ENCODE peak calls at places on chromosomes 12 and 14, in four cellular contexts. K, T, C and N are unnamed samples.

GRCh38 chr14:103432627-103433026 is 47.4 kb downstream of the MARK3 start:
- DNase-seq in K (no peak), T (no peak), C (no peak), N (no peak)

GRCh38 chr12:29427964-29428363 is 47.0 kb upstream of the ERGIC2 start:
- DNase-seq in C (no peak), K (peak), T (no peak), N (peak)

GRCh38 chr12:33605776-33606175 is 166.2 kb upstream of the SYT10 start:
- DNase-seq in K (no peak), C (no peak), T (no peak), N (no peak)

GRCh38 chr14:103204852-103205540 is 81.7 kb downstream of the TNFAIP2 start:
- DNase-seq in K (no peak), T (no peak), C (no peak), N (no peak)

GRCh38 chr12:109085590-109085989 is 7.7 kb downstream of the ALKBH2 start:
- DNase-seq in K (no peak), C (no peak), T (no peak), N (no peak)

GRCh38 chr12:105978686-105979085 is 160.1 kb downstream of the NUAK1 start:
- DNase-seq in K (no peak), C (no peak), T (no peak), N (no peak)

GRCh38 chr14:100439781-100440180 is 116.6 kb downstream of the SLC25A47 start:
- DNase-seq in T (no peak), K (no peak), C (no peak), N (no peak)

GRCh38 chr12:67714648-67715047 is 66.1 kb downstream of the DYRK2 start:
- DNase-seq in T (no peak), C (no peak), K (no peak), N (no peak)

GRCh38 chr14:37515761-37516160 is 79.3 kb downstream of the FOXA1 start:
- DNase-seq in T (no peak), K (no peak), C (no peak), N (no peak)

GRCh38 chr14:59777006-59777579 is 93.5 kb downstream of the RTN1 start:
- DNase-seq in T (no peak), C (no peak), K (no peak), N (no peak)

GRCh38 chr14:36521598-36522345 is 1.7 kb upstream of the NKX2-1 start:
- DNase-seq in C (no peak), T (no peak), K (no peak), N (no peak)

GRCh38 chr12:108519558-108519957 is 4.5 kb downstream of the FICD start:
- DNase-seq in K (no peak), T (no peak), C (no peak), N (no peak)

GRCh38 chr14:49218436-49219092 is 367.6 kb downstream of the RPS29 start:
- DNase-seq in K (no peak), C (no peak), T (no peak), N (no peak)

GRCh38 chr12:103858953-103859601 is 18.0 kb upstream of the NT5DC3 start:
- DNase-seq in C (peak), T (no peak), K (no peak), N (no peak)

GRCh38 chr12:30427555-30427954 is 268.1 kb downstream of the IPO8 start:
- DNase-seq in K (no peak), T (no peak), C (no peak), N (no peak)

GRCh38 chr12:94575024-94575423 is 75.3 kb downstream of the TMCC3 start:
- DNase-seq in C (no peak), K (no peak), T (no peak), N (no peak)

GRCh38 chr12:113049976-113050742 is 6.4 kb upstream of the DTX1 start:
- DNase-seq in C (no peak), K (no peak), T (no peak), N (no peak)

GRCh38 chr12:46154221-46154975 is 114.4 kb downstream of the SLC38A1 start:
- DNase-seq in K (no peak), T (no peak), C (no peak), N (no peak)

GRCh38 chr14:22614240-22614799 is 16.2 kb downstream of the ABHD4 start:
- DNase-seq in C (no peak), K (no peak), T (no peak), N (no peak)

GRCh38 chr12:129073157-129073915 is 220.1 kb downstream of the GLT1D1 start:
- DNase-seq in T (no peak), C (no peak), K (no peak), N (no peak)

GRCh38 chr14:39232554-39233415 is 930 bp upstream of the MIA2 start:
- DNase-seq in K (no peak), T (no peak), C (no peak), N (no peak)

GRCh38 chr12:119713551-119714031 is 45.7 kb downstream of the PRKAB1 start:
- DNase-seq in K (no peak), T (no peak), C (no peak), N (no peak)

GRCh38 chr12:72271401-72271740 is 799 bp upstream of the TRHDE start:
- DNase-seq in C (no peak), K (no peak), T (peak), N (no peak)

GRCh38 chr12:56297400-56297799 is 2.7 kb downstream of the CS start:
- DNase-seq in T (no peak), K (no peak), C (no peak), N (no peak)

GRCh38 chr12:9883175-9883574 is 1.9 kb downstream of the KLRF2 start:
- DNase-seq in T (no peak), C (no peak), K (no peak), N (no peak)

GRCh38 chr14:96206461-96206860 is 1.8 kb downstream of the BDKRB2 start:
- DNase-seq in C (no peak), K (no peak), T (no peak), N (no peak)

GRCh38 chr12:47744005-47744651 is 14.6 kb downstream of the RAPGEF3 start:
- DNase-seq in C (no peak), T (peak), K (no peak), N (no peak)

GRCh38 chr14:28707814-28708213 is 58.8 kb upstream of the FOXG1 start:
- DNase-seq in T (no peak), K (no peak), C (no peak), N (no peak)

GRCh38 chr12:96399081-96399918 is 939 bp downstream of the CDK17 start:
- DNase-seq in C (peak), K (peak), T (peak), N (no peak)

GRCh38 chr12:13223941-13224340 is 27.4 kb downstream of the EMP1 start:
- DNase-seq in C (no peak), T (no peak), K (no peak), N (no peak)